ENCODE peak calls at places on chromosomes 16 and 17, in ten cellular contexts. One of them, this sample, is unnamed.

GRCh38 chr17:40560592-40561293 is 4.5 kb downstream of the CCR7 start:
- DNase-seq in activated T-cell treated with anti-CD3 and anti-CD28 coated beads for 1 hour: no peak
- DNase-seq in globus pallidus: no peak
- DNase-seq in effector CD4-positive, alpha-beta T cell: peak; percentile 72
- DNase-seq in GDM1: peak; percentile 53
- DNase-seq in NCI-H2227 treated with DMSO at 0.1 percent for 48 hours: peak; percentile 31
- DNase-seq in effector memory CD8-positive, alpha-beta T cell: peak; percentile 80
- DNase-seq in AG04450: no peak
- DNase-seq in head of caudate nucleus: no peak
- DNase-seq in stimulated activated CD4-positive, alpha-beta T cell treated with anti-CD3 and anti-CD28 coated beads, Interleukin-1b, Interleukin-23, amount 100 ng/mL, for 48 hours: peak; percentile 88
- DNase-seq in this sample: peak; percentile 92

GRCh38 chr17:19933221-19933620 is 44.4 kb downstream of the AKAP10 start:
- DNase-seq in effector CD4-positive, alpha-beta T cell: no peak
- DNase-seq in effector memory CD8-positive, alpha-beta T cell: no peak
- DNase-seq in activated T-cell treated with anti-CD3 and anti-CD28 coated beads for 1 hour: no peak
- DNase-seq in globus pallidus: no peak
- DNase-seq in head of caudate nucleus: no peak
- DNase-seq in GDM1: no peak
- DNase-seq in AG04450: no peak
- DNase-seq in NCI-H2227 treated with DMSO at 0.1 percent for 48 hours: no peak
- DNase-seq in stimulated activated CD4-positive, alpha-beta T cell treated with anti-CD3 and anti-CD28 coated beads, Interleukin-1b, Interleukin-23, amount 100 ng/mL, for 48 hours: no peak
- DNase-seq in this sample: no peak

GRCh38 chr17:11241611-11242226 is 706 bp downstream of the SHISA6 start:
- DNase-seq in AG04450: no peak
- DNase-seq in stimulated activated CD4-positive, alpha-beta T cell treated with anti-CD3 and anti-CD28 coated beads, Interleukin-1b, Interleukin-23, amount 100 ng/mL, for 48 hours: no peak
- DNase-seq in effector memory CD8-positive, alpha-beta T cell: no peak
- DNase-seq in GDM1: no peak
- DNase-seq in head of caudate nucleus: no peak
- DNase-seq in globus pallidus: no peak
- DNase-seq in NCI-H2227 treated with DMSO at 0.1 percent for 48 hours: no peak
- DNase-seq in effector CD4-positive, alpha-beta T cell: no peak
- DNase-seq in activated T-cell treated with anti-CD3 and anti-CD28 coated beads for 1 hour: no peak
- DNase-seq in this sample: no peak

GRCh38 chr17:47276444-47276843 is 22.8 kb downstream of the ITGB3 start:
- DNase-seq in head of caudate nucleus: no peak
- DNase-seq in AG04450: no peak
- DNase-seq in stimulated activated CD4-positive, alpha-beta T cell treated with anti-CD3 and anti-CD28 coated beads, Interleukin-1b, Interleukin-23, amount 100 ng/mL, for 48 hours: no peak
- DNase-seq in effector CD4-positive, alpha-beta T cell: no peak
- DNase-seq in activated T-cell treated with anti-CD3 and anti-CD28 coated beads for 1 hour: no peak
- DNase-seq in globus pallidus: no peak
- DNase-seq in effector memory CD8-positive, alpha-beta T cell: no peak
- DNase-seq in GDM1: no peak
- DNase-seq in NCI-H2227 treated with DMSO at 0.1 percent for 48 hours: peak; percentile 47
- DNase-seq in this sample: no peak

GRCh38 chr17:2867441-2868424 is 71.5 kb downstream of the RAP1GAP2 start:
- DNase-seq in effector memory CD8-positive, alpha-beta T cell: no peak
- DNase-seq in globus pallidus: no peak
- DNase-seq in NCI-H2227 treated with DMSO at 0.1 percent for 48 hours: no peak
- DNase-seq in effector CD4-positive, alpha-beta T cell: no peak
- DNase-seq in GDM1: no peak
- DNase-seq in AG04450: peak; percentile 38
- DNase-seq in stimulated activated CD4-positive, alpha-beta T cell treated with anti-CD3 and anti-CD28 coated beads, Interleukin-1b, Interleukin-23, amount 100 ng/mL, for 48 hours: no peak
- DNase-seq in head of caudate nucleus: no peak
- DNase-seq in activated T-cell treated with anti-CD3 and anti-CD28 coated beads for 1 hour: no peak
- DNase-seq in this sample: no peak

GRCh38 chr17:73474370-73474988 is 162.7 kb upstream of the CDC42EP4 start:
- DNase-seq in stimulated activated CD4-positive, alpha-beta T cell treated with anti-CD3 and anti-CD28 coated beads, Interleukin-1b, Interleukin-23, amount 100 ng/mL, for 48 hours: peak; percentile 13
- DNase-seq in NCI-H2227 treated with DMSO at 0.1 percent for 48 hours: peak; percentile 22
- DNase-seq in GDM1: no peak
- DNase-seq in activated T-cell treated with anti-CD3 and anti-CD28 coated beads for 1 hour: peak; percentile 5
- DNase-seq in effector CD4-positive, alpha-beta T cell: no peak
- DNase-seq in globus pallidus: no peak
- DNase-seq in AG04450: no peak
- DNase-seq in head of caudate nucleus: peak; percentile 46
- DNase-seq in effector memory CD8-positive, alpha-beta T cell: no peak
- DNase-seq in this sample: no peak

GRCh38 chr16:58102665-58103427 is 26.3 kb downstream of the CFAP20 start:
- DNase-seq in stimulated activated CD4-positive, alpha-beta T cell treated with anti-CD3 and anti-CD28 coated beads, Interleukin-1b, Interleukin-23, amount 100 ng/mL, for 48 hours: no peak
- DNase-seq in globus pallidus: no peak
- DNase-seq in GDM1: no peak
- DNase-seq in effector CD4-positive, alpha-beta T cell: no peak
- DNase-seq in AG04450: no peak
- DNase-seq in head of caudate nucleus: no peak
- DNase-seq in effector memory CD8-positive, alpha-beta T cell: no peak
- DNase-seq in NCI-H2227 treated with DMSO at 0.1 percent for 48 hours: no peak
- DNase-seq in activated T-cell treated with anti-CD3 and anti-CD28 coated beads for 1 hour: no peak
- DNase-seq in this sample: no peak

GRCh38 chr17:1999557-2000251 is 25.4 kb downstream of the RTN4RL1 start:
- DNase-seq in activated T-cell treated with anti-CD3 and anti-CD28 coated beads for 1 hour: no peak
- DNase-seq in effector CD4-positive, alpha-beta T cell: no peak
- DNase-seq in effector memory CD8-positive, alpha-beta T cell: no peak
- DNase-seq in NCI-H2227 treated with DMSO at 0.1 percent for 48 hours: peak; percentile 34
- DNase-seq in stimulated activated CD4-positive, alpha-beta T cell treated with anti-CD3 and anti-CD28 coated beads, Interleukin-1b, Interleukin-23, amount 100 ng/mL, for 48 hours: no peak
- DNase-seq in globus pallidus: peak; percentile 32
- DNase-seq in AG04450: no peak
- DNase-seq in head of caudate nucleus: peak; percentile 33
- DNase-seq in GDM1: peak; percentile 19
- DNase-seq in this sample: peak; percentile 79

GRCh38 chr17:74519951-74520553 is 11.2 kb downstream of the CD300LB start:
- DNase-seq in stimulated activated CD4-positive, alpha-beta T cell treated with anti-CD3 and anti-CD28 coated beads, Interleukin-1b, Interleukin-23, amount 100 ng/mL, for 48 hours: peak; percentile 56
- DNase-seq in NCI-H2227 treated with DMSO at 0.1 percent for 48 hours: no peak
- DNase-seq in effector memory CD8-positive, alpha-beta T cell: no peak
- DNase-seq in GDM1: peak; percentile 74
- DNase-seq in AG04450: no peak
- DNase-seq in globus pallidus: peak; percentile 50
- DNase-seq in activated T-cell treated with anti-CD3 and anti-CD28 coated beads for 1 hour: no peak
- DNase-seq in head of caudate nucleus: no peak
- DNase-seq in effector CD4-positive, alpha-beta T cell: no peak
- DNase-seq in this sample: peak; percentile 88

GRCh38 chr17:47305302-47305923 is 18.3 kb upstream of the EFCAB13 start:
- DNase-seq in AG04450: peak; percentile 74
- DNase-seq in NCI-H2227 treated with DMSO at 0.1 percent for 48 hours: no peak
- DNase-seq in GDM1: no peak
- DNase-seq in head of caudate nucleus: no peak
- DNase-seq in stimulated activated CD4-positive, alpha-beta T cell treated with anti-CD3 and anti-CD28 coated beads, Interleukin-1b, Interleukin-23, amount 100 ng/mL, for 48 hours: no peak
- DNase-seq in effector memory CD8-positive, alpha-beta T cell: no peak
- DNase-seq in activated T-cell treated with anti-CD3 and anti-CD28 coated beads for 1 hour: no peak
- DNase-seq in effector CD4-positive, alpha-beta T cell: no peak
- DNase-seq in globus pallidus: no peak
- DNase-seq in this sample: peak; percentile 7

GRCh38 chr17:73393962-73394361 is 82.2 kb upstream of the CDC42EP4 start:
- DNase-seq in head of caudate nucleus: no peak
- DNase-seq in globus pallidus: no peak
- DNase-seq in stimulated activated CD4-positive, alpha-beta T cell treated with anti-CD3 and anti-CD28 coated beads, Interleukin-1b, Interleukin-23, amount 100 ng/mL, for 48 hours: no peak
- DNase-seq in effector memory CD8-positive, alpha-beta T cell: no peak
- DNase-seq in NCI-H2227 treated with DMSO at 0.1 percent for 48 hours: no peak
- DNase-seq in activated T-cell treated with anti-CD3 and anti-CD28 coated beads for 1 hour: no peak
- DNase-seq in effector CD4-positive, alpha-beta T cell: no peak
- DNase-seq in AG04450: no peak
- DNase-seq in GDM1: no peak
- DNase-seq in this sample: no peak

GRCh38 chr17:57987582-57988300 is at the start of gene VEZF1:
- DNase-seq in effector memory CD8-positive, alpha-beta T cell: peak; percentile 70
- DNase-seq in stimulated activated CD4-positive, alpha-beta T cell treated with anti-CD3 and anti-CD28 coated beads, Interleukin-1b, Interleukin-23, amount 100 ng/mL, for 48 hours: peak; percentile 77
- DNase-seq in head of caudate nucleus: peak; percentile 84
- DNase-seq in effector CD4-positive, alpha-beta T cell: peak; percentile 70
- DNase-seq in globus pallidus: peak; percentile 85
- DNase-seq in activated T-cell treated with anti-CD3 and anti-CD28 coated beads for 1 hour: peak; percentile 68
- DNase-seq in GDM1: peak; percentile 74
- DNase-seq in NCI-H2227 treated with DMSO at 0.1 percent for 48 hours: peak; percentile 57
- DNase-seq in AG04450: no peak
- DNase-seq in this sample: peak; percentile 65

GRCh38 chr16:48013476-48013875 is 142.3 kb downstream of the ABCC12 start:
- DNase-seq in globus pallidus: no peak
- DNase-seq in activated T-cell treated with anti-CD3 and anti-CD28 coated beads for 1 hour: no peak
- DNase-seq in effector CD4-positive, alpha-beta T cell: no peak
- DNase-seq in NCI-H2227 treated with DMSO at 0.1 percent for 48 hours: no peak
- DNase-seq in effector memory CD8-positive, alpha-beta T cell: no peak
- DNase-seq in AG04450: no peak
- DNase-seq in stimulated activated CD4-positive, alpha-beta T cell treated with anti-CD3 and anti-CD28 coated beads, Interleukin-1b, Interleukin-23, amount 100 ng/mL, for 48 hours: no peak
- DNase-seq in GDM1: no peak
- DNase-seq in head of caudate nucleus: no peak
- DNase-seq in this sample: no peak

GRCh38 chr17:19939993-19940721 is 37.5 kb downstream of the AKAP10 start:
- DNase-seq in effector CD4-positive, alpha-beta T cell: no peak
- DNase-seq in stimulated activated CD4-positive, alpha-beta T cell treated with anti-CD3 and anti-CD28 coated beads, Interleukin-1b, Interleukin-23, amount 100 ng/mL, for 48 hours: no peak
- DNase-seq in NCI-H2227 treated with DMSO at 0.1 percent for 48 hours: no peak
- DNase-seq in globus pallidus: no peak
- DNase-seq in effector memory CD8-positive, alpha-beta T cell: no peak
- DNase-seq in head of caudate nucleus: no peak
- DNase-seq in activated T-cell treated with anti-CD3 and anti-CD28 coated beads for 1 hour: no peak
- DNase-seq in GDM1: no peak
- DNase-seq in AG04450: no peak
- DNase-seq in this sample: no peak

GRCh38 chr17:4514206-4514605 is 15.5 kb downstream of the SPNS2 start:
- DNase-seq in activated T-cell treated with anti-CD3 and anti-CD28 coated beads for 1 hour: no peak
- DNase-seq in effector CD4-positive, alpha-beta T cell: no peak
- DNase-seq in head of caudate nucleus: no peak
- DNase-seq in effector memory CD8-positive, alpha-beta T cell: no peak
- DNase-seq in NCI-H2227 treated with DMSO at 0.1 percent for 48 hours: no peak
- DNase-seq in AG04450: no peak
- DNase-seq in stimulated activated CD4-positive, alpha-beta T cell treated with anti-CD3 and anti-CD28 coated beads, Interleukin-1b, Interleukin-23, amount 100 ng/mL, for 48 hours: no peak
- DNase-seq in GDM1: no peak
- DNase-seq in globus pallidus: no peak
- DNase-seq in this sample: no peak

GRCh38 chr16:47732122-47732805 is 271.1 kb downstream of the PHKB start:
- DNase-seq in NCI-H2227 treated with DMSO at 0.1 percent for 48 hours: no peak
- DNase-seq in head of caudate nucleus: no peak
- DNase-seq in globus pallidus: no peak
- DNase-seq in GDM1: peak; percentile 43
- DNase-seq in stimulated activated CD4-positive, alpha-beta T cell treated with anti-CD3 and anti-CD28 coated beads, Interleukin-1b, Interleukin-23, amount 100 ng/mL, for 48 hours: peak; percentile 34
- DNase-seq in effector memory CD8-positive, alpha-beta T cell: no peak
- DNase-seq in effector CD4-positive, alpha-beta T cell: no peak
- DNase-seq in activated T-cell treated with anti-CD3 and anti-CD28 coated beads for 1 hour: no peak
- DNase-seq in AG04450: peak; percentile 53
- DNase-seq in this sample: no peak

GRCh38 chr17:10767237-10767636 is 36.7 kb downstream of the TMEM238L start:
- DNase-seq in effector CD4-positive, alpha-beta T cell: no peak
- DNase-seq in AG04450: no peak
- DNase-seq in GDM1: no peak
- DNase-seq in activated T-cell treated with anti-CD3 and anti-CD28 coated beads for 1 hour: no peak
- DNase-seq in stimulated activated CD4-positive, alpha-beta T cell treated with anti-CD3 and anti-CD28 coated beads, Interleukin-1b, Interleukin-23, amount 100 ng/mL, for 48 hours: no peak
- DNase-seq in globus pallidus: no peak
- DNase-seq in head of caudate nucleus: no peak
- DNase-seq in NCI-H2227 treated with DMSO at 0.1 percent for 48 hours: no peak
- DNase-seq in effector memory CD8-positive, alpha-beta T cell: no peak
- DNase-seq in this sample: no peak

GRCh38 chr16:73231969-73232554 is 184.1 kb upstream of the ZFHX3 start:
- DNase-seq in NCI-H2227 treated with DMSO at 0.1 percent for 48 hours: no peak
- DNase-seq in effector CD4-positive, alpha-beta T cell: no peak
- DNase-seq in activated T-cell treated with anti-CD3 and anti-CD28 coated beads for 1 hour: no peak
- DNase-seq in AG04450: no peak
- DNase-seq in head of caudate nucleus: peak; percentile 66
- DNase-seq in stimulated activated CD4-positive, alpha-beta T cell treated with anti-CD3 and anti-CD28 coated beads, Interleukin-1b, Interleukin-23, amount 100 ng/mL, for 48 hours: no peak
- DNase-seq in GDM1: no peak
- DNase-seq in effector memory CD8-positive, alpha-beta T cell: no peak
- DNase-seq in globus pallidus: peak; percentile 24
- DNase-seq in this sample: no peak

GRCh38 chr17:42266918-42267766 is 9.0 kb downstream of the STAT5B start:
- DNase-seq in activated T-cell treated with anti-CD3 and anti-CD28 coated beads for 1 hour: no peak
- DNase-seq in head of caudate nucleus: no peak
- DNase-seq in effector CD4-positive, alpha-beta T cell: peak; percentile 64
- DNase-seq in AG04450: peak; percentile 88
- DNase-seq in effector memory CD8-positive, alpha-beta T cell: peak; percentile 66
- DNase-seq in NCI-H2227 treated with DMSO at 0.1 percent for 48 hours: no peak
- DNase-seq in GDM1: no peak
- DNase-seq in globus pallidus: no peak
- DNase-seq in stimulated activated CD4-positive, alpha-beta T cell treated with anti-CD3 and anti-CD28 coated beads, Interleukin-1b, Interleukin-23, amount 100 ng/mL, for 48 hours: peak; percentile 47
- DNase-seq in this sample: no peak

GRCh38 chr16:84884311-84885023 is 64.7 kb downstream of the CRISPLD2 start:
- DNase-seq in globus pallidus: no peak
- DNase-seq in effector memory CD8-positive, alpha-beta T cell: no peak
- DNase-seq in effector CD4-positive, alpha-beta T cell: no peak
- DNase-seq in activated T-cell treated with anti-CD3 and anti-CD28 coated beads for 1 hour: no peak
- DNase-seq in stimulated activated CD4-positive, alpha-beta T cell treated with anti-CD3 and anti-CD28 coated beads, Interleukin-1b, Interleukin-23, amount 100 ng/mL, for 48 hours: no peak
- DNase-seq in NCI-H2227 treated with DMSO at 0.1 percent for 48 hours: no peak
- DNase-seq in AG04450: no peak
- DNase-seq in head of caudate nucleus: peak; percentile 59
- DNase-seq in GDM1: no peak
- DNase-seq in this sample: no peak

GRCh38 chr17:45019177-45019711 is 32.2 kb downstream of the DCAKD start:
- DNase-seq in globus pallidus: no peak
- DNase-seq in effector CD4-positive, alpha-beta T cell: no peak
- DNase-seq in effector memory CD8-positive, alpha-beta T cell: peak; percentile 10
- DNase-seq in head of caudate nucleus: peak; percentile 42
- DNase-seq in NCI-H2227 treated with DMSO at 0.1 percent for 48 hours: peak; percentile 19
- DNase-seq in AG04450: no peak
- DNase-seq in activated T-cell treated with anti-CD3 and anti-CD28 coated beads for 1 hour: peak; percentile 6
- DNase-seq in stimulated activated CD4-positive, alpha-beta T cell treated with anti-CD3 and anti-CD28 coated beads, Interleukin-1b, Interleukin-23, amount 100 ng/mL, for 48 hours: peak; percentile 13
- DNase-seq in GDM1: no peak
- DNase-seq in this sample: peak; percentile 43

GRCh38 chr16:87344931-87345631 is 27.9 kb upstream of the C16orf95 start:
- DNase-seq in activated T-cell treated with anti-CD3 and anti-CD28 coated beads for 1 hour: peak; percentile 49
- DNase-seq in NCI-H2227 treated with DMSO at 0.1 percent for 48 hours: no peak
- DNase-seq in effector memory CD8-positive, alpha-beta T cell: peak; percentile 35
- DNase-seq in globus pallidus: no peak
- DNase-seq in stimulated activated CD4-positive, alpha-beta T cell treated with anti-CD3 and anti-CD28 coated beads, Interleukin-1b, Interleukin-23, amount 100 ng/mL, for 48 hours: peak; percentile 44
- DNase-seq in effector CD4-positive, alpha-beta T cell: peak; percentile 31
- DNase-seq in GDM1: no peak
- DNase-seq in AG04450: no peak
- DNase-seq in head of caudate nucleus: no peak
- DNase-seq in this sample: no peak

GRCh38 chr17:34721326-34721725 is 141.9 kb downstream of the TMEM132E start:
- DNase-seq in head of caudate nucleus: peak; percentile 23
- DNase-seq in AG04450: no peak
- DNase-seq in stimulated activated CD4-positive, alpha-beta T cell treated with anti-CD3 and anti-CD28 coated beads, Interleukin-1b, Interleukin-23, amount 100 ng/mL, for 48 hours: no peak
- DNase-seq in GDM1: no peak
- DNase-seq in globus pallidus: no peak
- DNase-seq in effector CD4-positive, alpha-beta T cell: no peak
- DNase-seq in activated T-cell treated with anti-CD3 and anti-CD28 coated beads for 1 hour: no peak
- DNase-seq in effector memory CD8-positive, alpha-beta T cell: no peak
- DNase-seq in NCI-H2227 treated with DMSO at 0.1 percent for 48 hours: no peak
- DNase-seq in this sample: no peak

GRCh38 chr17:81962499-81963441 is 1.8 kb upstream of the NOTUM start:
- DNase-seq in AG04450: no peak
- DNase-seq in effector CD4-positive, alpha-beta T cell: no peak
- DNase-seq in stimulated activated CD4-positive, alpha-beta T cell treated with anti-CD3 and anti-CD28 coated beads, Interleukin-1b, Interleukin-23, amount 100 ng/mL, for 48 hours: no peak
- DNase-seq in head of caudate nucleus: no peak
- DNase-seq in NCI-H2227 treated with DMSO at 0.1 percent for 48 hours: no peak
- DNase-seq in activated T-cell treated with anti-CD3 and anti-CD28 coated beads for 1 hour: no peak
- DNase-seq in globus pallidus: no peak
- DNase-seq in GDM1: no peak
- DNase-seq in effector memory CD8-positive, alpha-beta T cell: no peak
- DNase-seq in this sample: no peak

GRCh38 chr17:77489898-77490265 is 349.1 kb downstream of the SEC14L1 start:
- DNase-seq in activated T-cell treated with anti-CD3 and anti-CD28 coated beads for 1 hour: no peak
- DNase-seq in globus pallidus: peak; percentile 79
- DNase-seq in head of caudate nucleus: peak; percentile 79
- DNase-seq in GDM1: no peak
- DNase-seq in NCI-H2227 treated with DMSO at 0.1 percent for 48 hours: no peak
- DNase-seq in stimulated activated CD4-positive, alpha-beta T cell treated with anti-CD3 and anti-CD28 coated beads, Interleukin-1b, Interleukin-23, amount 100 ng/mL, for 48 hours: no peak
- DNase-seq in AG04450: no peak
- DNase-seq in effector memory CD8-positive, alpha-beta T cell: no peak
- DNase-seq in effector CD4-positive, alpha-beta T cell: no peak
- DNase-seq in this sample: no peak

GRCh38 chr17:12627776-12628491 is 37.8 kb upstream of the MYOCD start:
- DNase-seq in head of caudate nucleus: no peak
- DNase-seq in effector memory CD8-positive, alpha-beta T cell: no peak
- DNase-seq in effector CD4-positive, alpha-beta T cell: no peak
- DNase-seq in stimulated activated CD4-positive, alpha-beta T cell treated with anti-CD3 and anti-CD28 coated beads, Interleukin-1b, Interleukin-23, amount 100 ng/mL, for 48 hours: no peak
- DNase-seq in activated T-cell treated with anti-CD3 and anti-CD28 coated beads for 1 hour: no peak
- DNase-seq in globus pallidus: no peak
- DNase-seq in NCI-H2227 treated with DMSO at 0.1 percent for 48 hours: no peak
- DNase-seq in GDM1: no peak
- DNase-seq in AG04450: no peak
- DNase-seq in this sample: no peak

GRCh38 chr16:56852401-56852730 is 12.6 kb upstream of the SLC12A3 start:
- DNase-seq in GDM1: no peak
- DNase-seq in head of caudate nucleus: no peak
- DNase-seq in effector memory CD8-positive, alpha-beta T cell: no peak
- DNase-seq in NCI-H2227 treated with DMSO at 0.1 percent for 48 hours: no peak
- DNase-seq in globus pallidus: no peak
- DNase-seq in activated T-cell treated with anti-CD3 and anti-CD28 coated beads for 1 hour: no peak
- DNase-seq in effector CD4-positive, alpha-beta T cell: no peak
- DNase-seq in stimulated activated CD4-positive, alpha-beta T cell treated with anti-CD3 and anti-CD28 coated beads, Interleukin-1b, Interleukin-23, amount 100 ng/mL, for 48 hours: no peak
- DNase-seq in AG04450: no peak
- DNase-seq in this sample: no peak

GRCh38 chr17:57970706-57971105 is 15.5 kb upstream of the CUEDC1 start:
- DNase-seq in GDM1: no peak
- DNase-seq in head of caudate nucleus: no peak
- DNase-seq in globus pallidus: no peak
- DNase-seq in stimulated activated CD4-positive, alpha-beta T cell treated with anti-CD3 and anti-CD28 coated beads, Interleukin-1b, Interleukin-23, amount 100 ng/mL, for 48 hours: no peak
- DNase-seq in effector CD4-positive, alpha-beta T cell: no peak
- DNase-seq in effector memory CD8-positive, alpha-beta T cell: no peak
- DNase-seq in AG04450: no peak
- DNase-seq in NCI-H2227 treated with DMSO at 0.1 percent for 48 hours: no peak
- DNase-seq in activated T-cell treated with anti-CD3 and anti-CD28 coated beads for 1 hour: no peak
- DNase-seq in this sample: no peak